ENCODE peak calls at places on chromosomes 7 and 10, in nine cellular contexts. One of them, this sample, is unnamed.

GRCh38 chr10:124875596-124875995 is 66.3 kb upstream of the ZRANB1 start:
- DNase-seq in NB4: no peak
- DNase-seq in GM12865: no peak
- DNase-seq in mammary epithelial cell: peak
- DNase-seq in spleen: no peak
- DNase-seq in fibroblast of lung: peak
- DNase-seq in bronchial epithelial cell: peak
- DNase-seq in kidney epithelial cell: no peak
- DNase-seq in gastrocnemius medialis: no peak
- DNase-seq in this sample: no peak

GRCh38 chr10:4586756-4587155 is 239.3 kb upstream of the AKR1E2 start:
- DNase-seq in gastrocnemius medialis: no peak
- DNase-seq in NB4: no peak
- DNase-seq in spleen: no peak
- DNase-seq in kidney epithelial cell: peak
- DNase-seq in mammary epithelial cell: no peak
- DNase-seq in GM12865: no peak
- DNase-seq in fibroblast of lung: peak
- DNase-seq in bronchial epithelial cell: no peak
- DNase-seq in this sample: no peak

GRCh38 chr10:16787361-16787791 is 29.8 kb downstream of the RSU1 start:
- DNase-seq in bronchial epithelial cell: no peak
- DNase-seq in mammary epithelial cell: no peak
- DNase-seq in NB4: no peak
- DNase-seq in GM12865: peak
- DNase-seq in gastrocnemius medialis: no peak
- DNase-seq in kidney epithelial cell: no peak
- DNase-seq in fibroblast of lung: no peak
- DNase-seq in spleen: no peak
- DNase-seq in this sample: no peak

GRCh38 chr10:25865267-25865666 is 68.8 kb upstream of the MYO3A start:
- DNase-seq in NB4: no peak
- DNase-seq in spleen: no peak
- DNase-seq in kidney epithelial cell: no peak
- DNase-seq in bronchial epithelial cell: no peak
- DNase-seq in mammary epithelial cell: no peak
- DNase-seq in GM12865: no peak
- DNase-seq in gastrocnemius medialis: no peak
- DNase-seq in fibroblast of lung: no peak
- DNase-seq in this sample: no peak

GRCh38 chr10:10587744-10588393 is 429.8 kb upstream of the CELF2 start:
- DNase-seq in spleen: no peak
- DNase-seq in fibroblast of lung: no peak
- DNase-seq in kidney epithelial cell: no peak
- DNase-seq in mammary epithelial cell: no peak
- DNase-seq in NB4: no peak
- DNase-seq in gastrocnemius medialis: no peak
- DNase-seq in GM12865: no peak
- DNase-seq in bronchial epithelial cell: no peak
- DNase-seq in this sample: no peak

GRCh38 chr7:28024786-28025334 is 155.7 kb downstream of the JAZF1 start:
- DNase-seq in bronchial epithelial cell: no peak
- DNase-seq in kidney epithelial cell: no peak
- DNase-seq in mammary epithelial cell: no peak
- DNase-seq in spleen: no peak
- DNase-seq in NB4: peak
- DNase-seq in gastrocnemius medialis: no peak
- DNase-seq in GM12865: no peak
- DNase-seq in fibroblast of lung: no peak
- DNase-seq in this sample: no peak

GRCh38 chr7:27697861-27698430 is 35.3 kb upstream of the HIBADH start:
- DNase-seq in mammary epithelial cell: peak
- DNase-seq in spleen: peak
- DNase-seq in bronchial epithelial cell: peak
- DNase-seq in fibroblast of lung: no peak
- DNase-seq in NB4: peak
- DNase-seq in gastrocnemius medialis: no peak
- DNase-seq in kidney epithelial cell: no peak
- DNase-seq in GM12865: peak
- DNase-seq in this sample: peak

GRCh38 chr7:75984130-75985008 is 10.0 kb downstream of the TMEM120A start:
- DNase-seq in spleen: no peak
- DNase-seq in gastrocnemius medialis: no peak
- DNase-seq in bronchial epithelial cell: no peak
- DNase-seq in kidney epithelial cell: no peak
- DNase-seq in GM12865: no peak
- DNase-seq in mammary epithelial cell: no peak
- DNase-seq in NB4: no peak
- DNase-seq in fibroblast of lung: no peak
- DNase-seq in this sample: no peak

GRCh38 chr7:3230908-3231307 is 70.1 kb upstream of the SDK1 start:
- DNase-seq in fibroblast of lung: no peak
- DNase-seq in bronchial epithelial cell: no peak
- DNase-seq in mammary epithelial cell: no peak
- DNase-seq in NB4: no peak
- DNase-seq in kidney epithelial cell: no peak
- DNase-seq in gastrocnemius medialis: no peak
- DNase-seq in spleen: no peak
- DNase-seq in GM12865: no peak
- DNase-seq in this sample: no peak

GRCh38 chr10:132827861-132828539 is 42.1 kb upstream of the NKX6-2 start:
- DNase-seq in NB4: no peak
- DNase-seq in fibroblast of lung: no peak
- DNase-seq in bronchial epithelial cell: no peak
- DNase-seq in GM12865: no peak
- DNase-seq in gastrocnemius medialis: no peak
- DNase-seq in spleen: peak
- DNase-seq in kidney epithelial cell: no peak
- DNase-seq in mammary epithelial cell: no peak
- DNase-seq in this sample: no peak

GRCh38 chr7:7498881-7499280 is 36.8 kb downstream of the COL28A1 start:
- DNase-seq in gastrocnemius medialis: no peak
- DNase-seq in kidney epithelial cell: no peak
- DNase-seq in bronchial epithelial cell: no peak
- DNase-seq in mammary epithelial cell: no peak
- DNase-seq in spleen: no peak
- DNase-seq in GM12865: no peak
- DNase-seq in fibroblast of lung: no peak
- DNase-seq in NB4: no peak
- DNase-seq in this sample: no peak

GRCh38 chr7:137484326-137484725 is 140.8 kb upstream of the PTN start:
- DNase-seq in NB4: no peak
- DNase-seq in bronchial epithelial cell: no peak
- DNase-seq in GM12865: no peak
- DNase-seq in mammary epithelial cell: no peak
- DNase-seq in gastrocnemius medialis: no peak
- DNase-seq in fibroblast of lung: no peak
- DNase-seq in kidney epithelial cell: no peak
- DNase-seq in spleen: no peak
- DNase-seq in this sample: no peak

GRCh38 chr7:137492889-137493288 is 149.4 kb upstream of the PTN start:
- DNase-seq in mammary epithelial cell: no peak
- DNase-seq in GM12865: no peak
- DNase-seq in fibroblast of lung: no peak
- DNase-seq in kidney epithelial cell: no peak
- DNase-seq in spleen: no peak
- DNase-seq in bronchial epithelial cell: no peak
- DNase-seq in NB4: no peak
- DNase-seq in gastrocnemius medialis: no peak
- DNase-seq in this sample: no peak

GRCh38 chr7:137485818-137486217 is 142.3 kb upstream of the PTN start:
- DNase-seq in fibroblast of lung: no peak
- DNase-seq in GM12865: no peak
- DNase-seq in gastrocnemius medialis: no peak
- DNase-seq in kidney epithelial cell: no peak
- DNase-seq in spleen: no peak
- DNase-seq in mammary epithelial cell: no peak
- DNase-seq in bronchial epithelial cell: no peak
- DNase-seq in NB4: no peak
- DNase-seq in this sample: no peak

GRCh38 chr7:137489880-137490279 is 146.3 kb upstream of the PTN start:
- DNase-seq in bronchial epithelial cell: no peak
- DNase-seq in fibroblast of lung: no peak
- DNase-seq in gastrocnemius medialis: no peak
- DNase-seq in GM12865: no peak
- DNase-seq in mammary epithelial cell: no peak
- DNase-seq in spleen: no peak
- DNase-seq in NB4: no peak
- DNase-seq in kidney epithelial cell: no peak
- DNase-seq in this sample: no peak

GRCh38 chr7:137488038-137488437 is 144.5 kb upstream of the PTN start:
- DNase-seq in bronchial epithelial cell: peak
- DNase-seq in spleen: no peak
- DNase-seq in gastrocnemius medialis: no peak
- DNase-seq in mammary epithelial cell: no peak
- DNase-seq in GM12865: no peak
- DNase-seq in NB4: no peak
- DNase-seq in kidney epithelial cell: no peak
- DNase-seq in fibroblast of lung: peak
- DNase-seq in this sample: no peak
- TF ChIP-seq CTCF in bronchial epithelial cell: no peak
- TF ChIP-seq CTCF in spleen: no peak
- TF ChIP-seq CTCF in gastrocnemius medialis: no peak
- TF ChIP-seq CTCF in mammary epithelial cell: no peak
- TF ChIP-seq CTCF in GM12865: no peak
- TF ChIP-seq CTCF in NB4: no peak
- TF ChIP-seq CTCF in kidney epithelial cell: peak
- TF ChIP-seq CTCF in fibroblast of lung: peak
- TF ChIP-seq CTCF in this sample: no peak

GRCh38 chr7:51151452-51151851 is 165.2 kb downstream of the COBL start:
- DNase-seq in mammary epithelial cell: no peak
- DNase-seq in gastrocnemius medialis: no peak
- DNase-seq in bronchial epithelial cell: no peak
- DNase-seq in spleen: no peak
- DNase-seq in GM12865: no peak
- DNase-seq in kidney epithelial cell: no peak
- DNase-seq in NB4: no peak
- DNase-seq in fibroblast of lung: no peak
- DNase-seq in this sample: no peak

GRCh38 chr7:51150193-51150592 is 166.4 kb downstream of the COBL start:
- DNase-seq in gastrocnemius medialis: no peak
- DNase-seq in fibroblast of lung: no peak
- DNase-seq in bronchial epithelial cell: no peak
- DNase-seq in GM12865: no peak
- DNase-seq in mammary epithelial cell: no peak
- DNase-seq in spleen: no peak
- DNase-seq in NB4: no peak
- DNase-seq in kidney epithelial cell: no peak
- DNase-seq in this sample: no peak

GRCh38 chr7:51152801-51153200 is 163.8 kb downstream of the COBL start:
- DNase-seq in fibroblast of lung: no peak
- DNase-seq in GM12865: no peak
- DNase-seq in kidney epithelial cell: no peak
- DNase-seq in mammary epithelial cell: no peak
- DNase-seq in spleen: no peak
- DNase-seq in gastrocnemius medialis: no peak
- DNase-seq in bronchial epithelial cell: no peak
- DNase-seq in NB4: no peak
- DNase-seq in this sample: no peak

GRCh38 chr7:51158742-51159441 is 157.7 kb downstream of the COBL start:
- DNase-seq in gastrocnemius medialis: no peak
- DNase-seq in bronchial epithelial cell: no peak
- DNase-seq in spleen: no peak
- DNase-seq in NB4: no peak
- DNase-seq in fibroblast of lung: no peak
- DNase-seq in GM12865: no peak
- DNase-seq in kidney epithelial cell: no peak
- DNase-seq in mammary epithelial cell: no peak
- DNase-seq in this sample: no peak

DNA sequence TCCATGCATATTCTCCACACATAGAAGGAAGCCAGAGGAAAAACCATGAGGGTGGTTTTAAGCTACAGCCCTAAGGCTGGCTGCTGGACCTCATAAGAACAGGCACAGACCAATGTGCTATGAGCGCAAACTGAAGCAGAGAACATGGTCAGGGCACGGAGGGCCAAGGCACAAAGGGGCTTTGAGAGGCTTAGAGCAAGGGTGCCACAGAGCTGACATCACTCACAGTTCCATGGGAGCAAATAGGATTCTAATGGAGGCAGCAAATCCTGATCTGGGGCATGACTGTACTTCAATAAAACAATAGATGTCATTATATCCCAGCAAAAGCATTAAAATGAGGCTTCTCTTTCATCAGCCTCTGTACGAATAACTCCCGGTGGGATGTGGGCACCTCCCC is 162.4 kb downstream of the COBL start:
- DNase-seq in spleen: no peak
- DNase-seq in gastrocnemius medialis: no peak
- DNase-seq in NB4: no peak
- DNase-seq in kidney epithelial cell: no peak
- DNase-seq in bronchial epithelial cell: no peak
- DNase-seq in GM12865: no peak
- DNase-seq in mammary epithelial cell: no peak
- DNase-seq in fibroblast of lung: no peak
- DNase-seq in this sample: no peak
- H3K4me3 ChIP-seq in spleen: no peak
- H3K4me3 ChIP-seq in gastrocnemius medialis: no peak
- H3K4me3 ChIP-seq in NB4: no peak
- H3K4me3 ChIP-seq in kidney epithelial cell: no peak
- H3K4me3 ChIP-seq in bronchial epithelial cell: no peak
- H3K4me3 ChIP-seq in GM12865: no peak
- H3K4me3 ChIP-seq in mammary epithelial cell: no peak
- H3K4me3 ChIP-seq in fibroblast of lung: no peak
- H3K4me3 ChIP-seq in this sample: no peak

DNA sequence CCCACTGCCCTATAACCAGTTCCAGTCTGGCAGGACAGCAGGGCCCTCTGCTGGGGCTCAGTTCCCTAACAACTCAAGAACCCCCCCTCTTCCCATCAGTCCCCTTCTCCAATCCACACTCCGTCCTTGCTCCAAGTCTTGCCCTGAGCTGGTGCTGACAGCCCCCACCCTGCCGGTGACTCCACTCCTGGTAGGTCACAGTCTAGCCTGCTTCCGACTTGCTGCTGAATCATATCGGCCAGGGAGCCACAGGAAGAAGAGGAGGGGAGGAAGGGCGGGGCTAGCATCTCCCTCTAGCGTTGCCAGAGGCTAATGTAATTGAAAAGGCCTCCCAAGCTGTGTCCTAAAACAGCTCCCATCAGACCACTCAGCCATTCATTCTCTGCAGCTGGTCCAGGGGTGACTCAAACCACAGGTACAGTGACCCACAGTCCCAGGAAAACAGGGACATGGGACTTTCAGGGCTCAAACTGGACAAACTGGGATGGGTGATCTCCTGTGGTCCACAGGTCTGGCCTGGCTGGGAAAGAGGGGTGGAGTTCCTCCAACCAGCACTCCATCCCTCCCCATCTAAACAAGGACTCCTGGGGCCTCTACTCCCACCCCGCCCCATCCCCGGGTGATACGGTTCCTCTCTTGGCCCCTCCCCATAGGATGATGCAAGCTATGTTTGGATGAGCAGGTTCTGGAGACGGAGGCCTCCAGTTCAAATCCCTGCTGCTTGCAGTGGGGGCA is 158.8 kb downstream of the SH3PXD2A start:
- DNase-seq in gastrocnemius medialis: no peak
- DNase-seq in fibroblast of lung: peak
- DNase-seq in spleen: peak
- DNase-seq in bronchial epithelial cell: peak
- DNase-seq in GM12865: peak
- DNase-seq in mammary epithelial cell: peak
- DNase-seq in kidney epithelial cell: peak
- DNase-seq in NB4: peak
- DNase-seq in this sample: peak
- TF ChIP-seq CTCF in gastrocnemius medialis: no peak
- TF ChIP-seq CTCF in fibroblast of lung: peak
- TF ChIP-seq CTCF in spleen: no peak
- TF ChIP-seq CTCF in bronchial epithelial cell: peak
- TF ChIP-seq CTCF in GM12865: peak
- TF ChIP-seq CTCF in mammary epithelial cell: peak
- TF ChIP-seq CTCF in kidney epithelial cell: peak
- TF ChIP-seq CTCF in NB4: peak
- TF ChIP-seq CTCF in this sample: peak

GRCh38 chr7:32071466-32072091 is 1.4 kb upstream of the PDE1C start:
- DNase-seq in gastrocnemius medialis: no peak
- DNase-seq in bronchial epithelial cell: no peak
- DNase-seq in GM12865: no peak
- DNase-seq in mammary epithelial cell: no peak
- DNase-seq in spleen: no peak
- DNase-seq in fibroblast of lung: no peak
- DNase-seq in kidney epithelial cell: no peak
- DNase-seq in NB4: no peak
- DNase-seq in this sample: no peak
- H3K4me3 ChIP-seq in gastrocnemius medialis: no peak
- H3K4me3 ChIP-seq in bronchial epithelial cell: no peak
- H3K4me3 ChIP-seq in GM12865: no peak
- H3K4me3 ChIP-seq in mammary epithelial cell: peak
- H3K4me3 ChIP-seq in spleen: no peak
- H3K4me3 ChIP-seq in fibroblast of lung: peak
- H3K4me3 ChIP-seq in kidney epithelial cell: peak
- H3K4me3 ChIP-seq in NB4: no peak
- H3K4me3 ChIP-seq in this sample: no peak

This sample was measured in GM12864.